ENCODE peak calls at places on chromosomes 13 and 19, in five cellular contexts. One of them, this sample, is unnamed.

GRCh38 chr19:23718802-23719201 is 31.8 kb upstream of the ZNF675 start:
- DNase-seq in BJ: no peak
- DNase-seq in NB4: no peak
- DNase-seq in BE2C: no peak
- DNase-seq in thoracic aorta: no peak
- DNase-seq in this sample: no peak

GRCh38 chr19:14002571-14003278 is 3.4 kb downstream of the RFX1 start:
- DNase-seq in BJ: no peak
- DNase-seq in NB4: no peak
- DNase-seq in BE2C: no peak
- DNase-seq in thoracic aorta: no peak
- DNase-seq in this sample: peak; percentile 53

GRCh38 chr19:38661996-38662395 is 14.5 kb downstream of the ACTN4 start:
- DNase-seq in BJ: no peak
- DNase-seq in NB4: no peak
- DNase-seq in BE2C: no peak
- DNase-seq in thoracic aorta: no peak
- DNase-seq in this sample: no peak

GRCh38 chr19:10961073-10961762 is 388 bp downstream of the SMARCA4 start:
- DNase-seq in BJ: no peak
- DNase-seq in NB4: peak; percentile 60
- DNase-seq in BE2C: peak; percentile 39
- DNase-seq in thoracic aorta: no peak
- DNase-seq in this sample: peak; percentile 46

GRCh38 chr19:55692681-55693081 is 17.7 kb downstream of the EPN1 start:
- DNase-seq in BJ: no peak
- DNase-seq in NB4: no peak
- DNase-seq in BE2C: no peak
- DNase-seq in thoracic aorta: no peak
- DNase-seq in this sample: no peak

GRCh38 chr19:50679177-50680125 is 30.2 kb downstream of the C19orf81 start:
- DNase-seq in BJ: peak; percentile 5
- DNase-seq in NB4: peak; percentile 31
- DNase-seq in BE2C: peak; percentile 59
- DNase-seq in thoracic aorta: no peak
- DNase-seq in this sample: peak; percentile 87

GRCh38 chr19:21912654-21913053 is 76.7 kb upstream of the ZNF43 start:
- DNase-seq in BJ: no peak
- DNase-seq in NB4: peak; percentile 33
- DNase-seq in BE2C: no peak
- DNase-seq in thoracic aorta: no peak
- DNase-seq in this sample: no peak

GRCh38 chr13:65964672-65965071 is 1265.5 kb downstream of the PCDH9 start:
- DNase-seq in BJ: no peak
- DNase-seq in NB4: no peak
- DNase-seq in BE2C: no peak
- DNase-seq in thoracic aorta: no peak
- DNase-seq in this sample: no peak

GRCh38 chr19:1796395-1797142 is 15.5 kb downstream of the ATP8B3 start:
- DNase-seq in BJ: no peak
- DNase-seq in NB4: no peak
- DNase-seq in BE2C: no peak
- DNase-seq in thoracic aorta: no peak
- DNase-seq in this sample: no peak

DNA sequence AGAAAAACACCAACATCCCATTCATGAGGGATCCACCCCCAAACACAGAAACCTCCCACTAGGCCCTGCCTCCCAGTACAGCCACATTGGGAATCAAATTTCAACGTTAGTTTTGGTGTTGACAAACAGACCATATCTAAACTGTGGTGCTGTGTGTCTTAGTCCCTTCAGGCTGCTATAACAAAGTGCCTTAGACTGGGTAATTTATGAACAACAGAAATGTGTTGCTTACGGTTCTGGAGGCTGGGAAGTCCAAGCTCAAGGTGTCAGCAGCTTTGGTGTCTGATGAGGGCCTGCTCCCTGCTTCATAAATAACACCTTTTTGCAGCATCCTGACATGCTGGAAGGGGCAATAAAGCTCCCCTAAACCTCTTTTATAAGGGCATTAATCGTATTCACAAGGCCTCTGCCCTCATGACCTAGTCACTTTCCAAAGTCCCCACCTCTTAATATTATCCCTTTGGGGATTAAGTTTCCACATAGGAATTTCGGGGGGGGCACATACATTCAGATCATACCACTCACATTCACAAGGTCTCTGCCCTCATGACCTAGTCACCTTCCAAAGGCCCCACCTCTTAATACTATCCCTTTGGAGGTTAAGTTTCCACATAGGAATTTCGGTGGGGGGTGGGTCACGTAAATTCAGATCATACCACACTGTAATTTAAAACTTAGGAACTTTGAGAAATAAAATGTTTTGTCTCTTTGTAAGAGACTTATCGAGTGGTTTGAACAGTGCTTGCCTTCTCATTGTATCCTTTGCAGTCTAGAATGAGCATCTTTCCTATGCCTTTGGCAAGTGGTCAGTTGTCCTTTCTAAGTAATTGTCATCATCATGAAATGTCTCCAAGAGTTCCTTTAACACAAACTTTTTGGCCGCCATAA is 27.6 kb downstream of the ZNF507 start:
- DNase-seq in BJ: no peak
- DNase-seq in NB4: no peak
- DNase-seq in BE2C: no peak
- DNase-seq in thoracic aorta: no peak
- DNase-seq in this sample: no peak
- TF ChIP-seq CTCF in BJ: no peak
- TF ChIP-seq CTCF in NB4: no peak
- TF ChIP-seq CTCF in BE2C: no peak
- TF ChIP-seq CTCF in thoracic aorta: no peak
- TF ChIP-seq CTCF in this sample: no peak

GRCh38 chr13:64073203-64073602 is 2657.6 kb upstream of the PCDH20 start:
- DNase-seq in BJ: no peak
- DNase-seq in NB4: no peak
- DNase-seq in BE2C: no peak
- DNase-seq in thoracic aorta: no peak
- DNase-seq in this sample: no peak
- TF ChIP-seq CTCF in BJ: no peak
- TF ChIP-seq CTCF in NB4: no peak
- TF ChIP-seq CTCF in BE2C: no peak
- TF ChIP-seq CTCF in thoracic aorta: no peak
- TF ChIP-seq CTCF in this sample: no peak

GRCh38 chr13:111503905-111504695 is 183.7 kb downstream of the TEX29 start:
- DNase-seq in BJ: no peak
- DNase-seq in NB4: no peak
- DNase-seq in BE2C: no peak
- DNase-seq in thoracic aorta: no peak
- DNase-seq in this sample: no peak

GRCh38 chr13:111506621-111507020 is 186.2 kb downstream of the TEX29 start:
- DNase-seq in BJ: no peak
- DNase-seq in NB4: no peak
- DNase-seq in BE2C: no peak
- DNase-seq in thoracic aorta: no peak
- DNase-seq in this sample: no peak

GRCh38 chr13:111506131-111506530 is 185.7 kb downstream of the TEX29 start:
- DNase-seq in BJ: no peak
- DNase-seq in NB4: no peak
- DNase-seq in BE2C: no peak
- DNase-seq in thoracic aorta: no peak
- DNase-seq in this sample: no peak

GRCh38 chr13:111503376-111503775 is 182.9 kb downstream of the TEX29 start:
- DNase-seq in BJ: no peak
- DNase-seq in NB4: no peak
- DNase-seq in BE2C: no peak
- DNase-seq in thoracic aorta: no peak
- DNase-seq in this sample: no peak

DNA sequence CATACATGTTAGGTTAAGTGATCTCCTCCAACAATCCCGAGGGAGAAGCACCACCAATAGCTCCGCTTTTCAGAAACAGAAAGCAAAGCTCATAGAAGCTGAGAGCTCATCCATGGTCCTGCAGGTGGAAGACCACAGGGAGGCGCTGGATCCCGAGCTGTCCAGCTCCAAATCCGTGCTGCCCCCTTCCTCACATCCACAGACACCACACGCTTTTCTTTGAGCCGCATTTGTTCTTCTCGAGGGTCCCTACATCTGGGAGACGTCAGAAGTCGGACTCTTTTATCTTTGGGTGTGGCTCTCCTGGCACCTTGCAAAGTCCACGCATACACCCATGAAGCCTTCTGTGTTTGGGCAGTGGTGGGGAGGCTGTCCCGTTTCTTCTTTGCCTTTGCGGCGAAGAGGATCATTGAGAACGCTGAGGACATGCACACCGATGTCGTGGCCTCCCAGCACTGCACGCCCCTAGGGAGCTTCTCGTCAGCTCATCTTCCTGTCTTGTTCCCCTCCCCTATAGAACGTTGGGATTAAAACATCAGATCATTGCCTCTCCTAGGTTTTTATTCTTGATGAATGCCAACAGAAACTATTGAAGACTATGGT is 184.8 kb downstream of the TEX29 start:
- DNase-seq in BJ: no peak
- DNase-seq in NB4: peak; percentile 48
- DNase-seq in BE2C: no peak
- DNase-seq in thoracic aorta: no peak
- DNase-seq in this sample: peak; percentile 12
- TF ChIP-seq CTCF in BJ: no peak
- TF ChIP-seq CTCF in NB4: peak; percentile 70
- TF ChIP-seq CTCF in BE2C: peak; percentile 50
- TF ChIP-seq CTCF in thoracic aorta: no peak
- TF ChIP-seq CTCF in this sample: no peak

GRCh38 chr19:2974342-2974932 is 2.9 kb upstream of the TLE6 start:
- DNase-seq in BJ: no peak
- DNase-seq in NB4: peak; percentile 79
- DNase-seq in BE2C: no peak
- DNase-seq in thoracic aorta: no peak
- DNase-seq in this sample: peak; percentile 42
- TF ChIP-seq CTCF in BJ: no peak
- TF ChIP-seq CTCF in NB4: no peak
- TF ChIP-seq CTCF in BE2C: no peak
- TF ChIP-seq CTCF in thoracic aorta: no peak
- TF ChIP-seq CTCF in this sample: no peak

DNA sequence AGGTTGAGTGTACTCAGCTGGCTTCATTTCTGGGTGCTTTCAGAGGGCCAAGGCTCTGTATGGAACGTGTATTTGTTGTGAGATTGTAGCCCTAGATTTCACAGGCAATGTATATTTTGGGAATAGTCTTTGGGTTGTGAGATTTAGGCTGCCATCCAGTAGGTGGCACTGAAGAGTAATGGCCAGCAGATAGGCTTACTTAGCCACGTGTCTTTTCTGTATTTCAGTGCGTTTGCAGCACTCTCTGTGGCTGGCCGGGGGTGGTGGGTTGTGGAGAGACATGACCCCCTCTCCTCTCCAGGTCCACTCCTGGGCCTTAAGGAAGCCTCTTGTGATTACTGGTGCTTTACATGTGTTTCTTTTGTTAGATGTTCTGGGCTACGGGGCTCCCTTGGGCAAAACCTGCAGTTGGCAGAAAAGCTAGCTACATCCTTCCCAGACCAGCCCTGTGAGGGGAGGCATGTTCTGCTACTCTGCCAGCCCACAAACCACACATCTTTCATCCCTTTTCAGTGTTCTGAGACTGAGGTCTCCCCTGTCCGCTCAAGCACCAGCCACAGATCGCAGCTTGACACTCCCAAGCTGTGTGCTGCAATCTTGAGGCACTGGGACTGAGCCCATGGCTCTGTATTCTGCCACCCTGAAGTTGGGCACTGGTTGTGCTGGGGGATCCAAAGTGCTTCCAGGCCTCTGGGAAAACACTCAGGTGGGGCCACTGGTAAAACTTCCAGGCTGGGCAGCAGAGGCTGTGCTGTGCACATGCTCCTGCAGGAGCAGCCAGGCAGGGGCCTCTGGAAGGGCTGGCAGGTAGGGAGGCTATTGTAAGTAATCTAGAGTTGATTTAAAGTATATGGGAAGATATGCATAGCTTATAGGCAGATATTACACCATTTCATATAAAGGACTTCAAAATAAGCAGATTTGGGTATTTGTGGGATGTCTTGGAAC is 1096.8 kb upstream of the PCDH20 start:
- DNase-seq in BJ: no peak
- DNase-seq in NB4: peak; percentile 67
- DNase-seq in BE2C: peak; percentile 67
- DNase-seq in thoracic aorta: no peak
- DNase-seq in this sample: peak; percentile 20
- TF ChIP-seq CTCF in BJ: peak; percentile 50
- TF ChIP-seq CTCF in NB4: peak; percentile 83
- TF ChIP-seq CTCF in BE2C: peak; percentile 95
- TF ChIP-seq CTCF in thoracic aorta: no peak
- TF ChIP-seq CTCF in this sample: peak; percentile 49

DNA sequence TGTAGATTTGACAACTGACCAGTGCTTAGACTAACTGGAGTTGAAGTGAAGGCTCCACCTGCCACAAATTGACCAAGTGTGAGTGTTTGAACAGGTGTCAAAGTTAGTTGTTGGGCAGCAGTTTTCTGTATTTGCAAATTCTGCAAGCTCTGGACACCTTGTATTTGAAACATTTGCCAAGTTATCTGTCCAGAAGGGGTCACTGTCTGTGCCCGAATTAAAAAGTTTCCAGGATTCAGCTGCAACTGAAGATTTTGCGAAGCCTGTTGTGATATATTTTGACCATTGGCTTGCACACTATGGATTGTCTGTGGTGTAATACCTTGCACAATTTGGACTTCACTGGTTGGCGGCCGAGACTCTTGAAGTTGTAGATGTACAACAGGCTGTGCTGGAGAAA is 1690.7 kb downstream of the SLITRK5 start:
- DNase-seq in BJ: no peak
- DNase-seq in NB4: peak; percentile 19
- DNase-seq in BE2C: no peak
- DNase-seq in thoracic aorta: no peak
- DNase-seq in this sample: no peak
- TF ChIP-seq CTCF in BJ: no peak
- TF ChIP-seq CTCF in NB4: peak; percentile 26
- TF ChIP-seq CTCF in BE2C: peak; percentile 36
- TF ChIP-seq CTCF in thoracic aorta: no peak
- TF ChIP-seq CTCF in this sample: no peak

DNA sequence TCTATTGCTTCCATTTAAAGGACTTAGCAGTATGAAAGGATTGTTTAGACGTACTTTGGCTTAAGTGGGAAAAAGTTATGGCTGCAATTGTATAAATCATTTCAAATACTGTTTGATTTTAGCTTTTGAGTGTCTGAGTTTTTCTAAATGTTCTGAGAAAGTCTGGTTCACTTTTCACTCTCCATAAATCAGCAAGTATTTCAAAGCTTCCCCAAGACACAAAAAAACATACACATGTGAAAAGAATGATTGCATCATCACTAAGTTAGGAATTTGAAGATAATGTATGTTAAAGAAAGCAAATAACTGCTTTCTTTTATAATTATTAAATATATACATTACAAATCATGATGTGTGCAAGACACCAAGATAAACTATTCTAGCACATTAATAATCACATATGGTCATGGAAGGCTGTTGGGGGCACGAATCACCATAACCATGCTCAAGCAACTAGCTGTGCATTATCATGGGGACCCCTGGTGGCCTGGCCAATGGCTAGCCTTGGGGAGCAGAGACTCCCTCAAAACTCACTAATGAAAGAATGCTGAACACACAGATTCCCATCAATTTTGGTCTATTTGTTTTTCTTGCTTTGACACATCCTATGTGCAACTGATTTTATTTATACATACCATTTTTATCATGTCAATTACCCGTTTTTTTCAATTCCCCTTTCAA is 111.1 kb downstream of the MIPEP start:
- DNase-seq in BJ: no peak
- DNase-seq in NB4: no peak
- DNase-seq in BE2C: no peak
- DNase-seq in thoracic aorta: no peak
- DNase-seq in this sample: peak; percentile 14
- TF ChIP-seq CTCF in BJ: peak; percentile 30
- TF ChIP-seq CTCF in NB4: no peak
- TF ChIP-seq CTCF in BE2C: no peak
- TF ChIP-seq CTCF in thoracic aorta: no peak
- TF ChIP-seq CTCF in this sample: no peak

GRCh38 chr19:53004242-53004641 is 9.5 kb upstream of the ERVV-1 start:
- DNase-seq in BJ: no peak
- DNase-seq in NB4: no peak
- DNase-seq in BE2C: no peak
- DNase-seq in thoracic aorta: no peak
- DNase-seq in this sample: no peak
- TF ChIP-seq CTCF in BJ: no peak
- TF ChIP-seq CTCF in NB4: no peak
- TF ChIP-seq CTCF in BE2C: no peak
- TF ChIP-seq CTCF in thoracic aorta: no peak
- TF ChIP-seq CTCF in this sample: no peak